ENCODE peak calls at places on chromosomes 2 and 18, in ten cellular contexts. A, I, W, N, U, F, H, J, M and Q are unnamed samples.

GRCh38 chr2:74872310-74872923 is 38.5 kb downstream of the HK2 start:
- DNase-seq in N (no peak), J (no peak), M (no peak), A (no peak), W (no peak), I (no peak), H (no peak), U (no peak), F (no peak), Q (peak)

GRCh38 chr18:67484458-67484857 is 32.1 kb downstream of the DSEL start:
- DNase-seq in J (no peak), W (no peak), A (no peak), M (no peak), I (no peak), N (no peak), F (no peak), U (no peak), H (no peak), Q (no peak)

GRCh38 chr2:9145109-9145751 is 61.4 kb upstream of the ASAP2 start:
- DNase-seq in F (no peak), I (no peak), A (peak), N (no peak), H (no peak), J (no peak), U (peak), M (no peak), W (no peak), Q (no peak)

GRCh38 chr2:45909677-45910191 is 258.3 kb downstream of the PRKCE start:
- DNase-seq in F (no peak), J (no peak), N (no peak), A (no peak), U (no peak), H (no peak), M (no peak), W (peak), I (no peak), Q (no peak)

GRCh38 chr18:9419956-9420631 is 55.2 kb upstream of the RALBP1 start:
- DNase-seq in A (peak), M (no peak), W (no peak), J (no peak), U (peak), N (no peak), I (no peak), H (no peak), F (no peak), Q (peak)

GRCh38 chr18:12989397-12990127 is 1.6 kb upstream of the CEP192 start:
- DNase-seq in U (no peak), J (no peak), M (no peak), F (no peak), N (no peak), I (no peak), A (no peak), W (no peak), H (no peak), Q (no peak)

GRCh38 chr2:196480653-196481322 is 158.7 kb upstream of the CCDC150 start:
- DNase-seq in W (no peak), I (no peak), H (no peak), A (no peak), N (no peak), U (no peak), J (no peak), M (no peak), F (no peak), Q (no peak)

GRCh38 chr2:219997341-219997851 is 370.0 kb downstream of the SLC4A3 start:
- DNase-seq in W (peak), H (peak), F (peak), I (no peak), N (peak), U (no peak), M (peak), A (peak), J (no peak), Q (peak)

GRCh38 chr2:166539340-166540162 is 45.5 kb upstream of the SCN7A start:
- DNase-seq in I (peak), N (peak), W (peak), M (peak), F (no peak), H (peak), J (no peak), A (peak), U (peak), Q (peak)

GRCh38 chr2:102000813-102001766 is 9.3 kb downstream of the IL1R2 start:
- DNase-seq in N (no peak), M (no peak), W (no peak), I (no peak), F (no peak), U (no peak), H (no peak), A (no peak), J (no peak), Q (no peak)

GRCh38 chr18:48345596-48345995 is 63.6 kb downstream of the ZBTB7C start:
- DNase-seq in N (no peak), M (no peak), W (no peak), J (no peak), I (no peak), F (no peak), U (no peak), A (no peak), H (no peak), Q (no peak)

GRCh38 chr18:33567705-33568104 is 10.3 kb upstream of the ASXL3 start:
- DNase-seq in W (no peak), J (no peak), A (no peak), U (no peak), F (no peak), N (no peak), M (no peak), H (no peak), I (no peak), Q (no peak)

GRCh38 chr18:28164772-28165483 is 12.0 kb downstream of the CDH2 start:
- DNase-seq in U (no peak), I (no peak), W (no peak), H (no peak), J (no peak), M (no peak), A (no peak), F (no peak), N (no peak), Q (no peak)

GRCh38 chr2:156182132-156182531 is 150.4 kb downstream of the NR4A2 start:
- DNase-seq in F (no peak), A (no peak), N (peak), U (no peak), H (no peak), W (peak), J (no peak), I (no peak), M (peak), Q (no peak)

GRCh38 chr18:79944126-79944731 is 7.2 kb downstream of the SLC66A2 start:
- DNase-seq in N (no peak), U (no peak), I (peak), J (peak), H (no peak), A (no peak), M (no peak), F (peak), W (no peak), Q (no peak)

GRCh38 chr18:8943900-8944870 is 158.3 kb upstream of the NDUFV2 start:
- DNase-seq in W (no peak), M (no peak), I (no peak), J (no peak), N (no peak), F (no peak), A (peak), U (peak), H (no peak), Q (peak)

GRCh38 chr2:135843671-135844070 is 6.7 kb upstream of the LCT start:
- DNase-seq in W (no peak), A (no peak), I (no peak), H (no peak), J (no peak), U (no peak), N (no peak), M (no peak), F (no peak), Q (no peak)

GRCh38 chr2:226643550-226644275 is 155.9 kb downstream of the IRS1 start:
- DNase-seq in W (no peak), F (no peak), N (no peak), J (no peak), I (no peak), M (no peak), H (no peak), A (no peak), U (no peak), Q (no peak)

GRCh38 chr2:210199186-210199765 is 26.0 kb downstream of the ACADL start:
- DNase-seq in J (no peak), U (peak), I (no peak), F (no peak), M (no peak), W (no peak), N (no peak), A (peak), H (no peak), Q (peak)

GRCh38 chr2:152813381-152813780 is 95.0 kb downstream of the ARL6IP6 start:
- DNase-seq in I (no peak), W (no peak), M (no peak), A (no peak), H (no peak), F (no peak), N (no peak), U (no peak), J (no peak), Q (no peak)

GRCh38 chr2:192208848-192209247 is 14.1 kb upstream of the TMEFF2 start:
- DNase-seq in N (no peak), M (no peak), F (no peak), H (no peak), J (no peak), A (no peak), W (no peak), U (no peak), I (no peak), Q (no peak)

GRCh38 chr18:42564761-42565160 is 550.7 kb downstream of the RIT2 start:
- DNase-seq in N (no peak), I (no peak), M (no peak), F (no peak), H (no peak), J (no peak), A (no peak), U (no peak), W (no peak), Q (no peak)

GRCh38 chr2:47225061-47225783 is 70.1 kb upstream of the STPG4 start:
- DNase-seq in M (peak), J (peak), N (no peak), U (peak), A (peak), F (peak), W (no peak), I (peak), H (peak), Q (peak)

GRCh38 chr18:47767699-47768098 is 162.8 kb downstream of the SMAD2 start:
- DNase-seq in A (no peak), M (no peak), H (no peak), N (no peak), W (no peak), J (no peak), U (no peak), I (no peak), F (no peak), Q (no peak)

GRCh38 chr2:171470129-171470528 is 36.1 kb downstream of the DCAF17 start:
- DNase-seq in A (no peak), W (no peak), H (no peak), F (no peak), M (no peak), I (no peak), N (no peak), J (no peak), U (no peak), Q (no peak)

GRCh38 chr18:27704721-27705361 is 472.1 kb downstream of the CDH2 start:
- DNase-seq in M (no peak), A (no peak), F (no peak), U (no peak), N (no peak), H (no peak), J (no peak), I (no peak), W (peak), Q (no peak)

GRCh38 chr2:226791056-226791486 is 8.5 kb downstream of the IRS1 start:
- DNase-seq in N (no peak), F (peak), M (peak), H (no peak), A (no peak), I (peak), W (peak), U (peak), J (peak), Q (peak)